ENCODE peak calls at places on chromosomes 7 and 10, in nine cellular contexts. P is ovary; T is esophagus squamous epithelium; R is GM06990; W is head of caudate nucleus; D is CD8-positive, alpha-beta T cell; I is NCI-H2171 treated with DMSO at 0.1 percent for 48 hours; X is activated CD8-positive, alpha-beta memory T cell treated with anti-CD3 and anti-CD28 coated beads for 48 hours; C is substantia nigra. G is an unnamed sample.
A peak's percentile ranks its signal among the peaks of the same experiment; 100 is the strongest.

GRCh38 chr10:59538623-59539022 is 171.0 kb downstream of the SLC16A9 start:
- DNase-seq in I (no peak), X (no peak), W (no peak), C (no peak), R (no peak), T (no peak), D (no peak), P (no peak), G (no peak)

GRCh38 chr7:12322287-12322902 is 81.3 kb downstream of the VWDE start:
- DNase-seq in P (no peak), D (no peak), X (no peak), C (no peak), I (peak; percentile 14), W (no peak), R (no peak), T (no peak), G (peak; percentile 10)

GRCh38 chr7:73992104-73992562 is 35.8 kb upstream of the ELN start:
- DNase-seq in X (no peak), C (no peak), D (no peak), I (no peak), R (no peak), P (no peak), T (no peak), W (no peak), G (no peak)

GRCh38 chr7:137324796-137325700 is 18.5 kb downstream of the PTN start:
- DNase-seq in D (no peak), I (no peak), W (no peak), T (no peak), C (no peak), X (no peak), R (no peak), P (no peak), G (no peak)

GRCh38 chr7:156031679-156032478 is 219.6 kb upstream of the SHH start:
- DNase-seq in R (no peak), I (no peak), C (no peak), P (no peak), X (no peak), D (no peak), W (no peak), T (no peak), G (no peak)

GRCh38 chr10:129495697-129496096 is 28.7 kb downstream of the MGMT start:
- DNase-seq in W (no peak), I (no peak), P (no peak), X (no peak), C (no peak), T (no peak), D (no peak), R (no peak), G (no peak)

GRCh38 chr7:106659963-106660861 is 746 bp downstream of the CCDC71L start:
- DNase-seq in D (peak; percentile 59), T (peak; percentile 27), R (peak; percentile 93), I (peak; percentile 49), W (peak; percentile 67), P (peak; percentile 69), C (peak; percentile 40), X (peak; percentile 50), G (peak; percentile 19)

GRCh38 chr10:132847856-132848255 is 61.9 kb upstream of the NKX6-2 start:
- DNase-seq in R (no peak), C (no peak), W (no peak), P (no peak), T (no peak), I (no peak), X (no peak), D (no peak), G (no peak)

GRCh38 chr10:100997364-100998182 is 2.0 kb upstream of the LZTS2 start:
- DNase-seq in X (peak; percentile 59), T (no peak), C (peak; percentile 74), D (no peak), I (peak; percentile 51), P (peak; percentile 83), R (peak; percentile 79), W (peak; percentile 81), G (peak; percentile 66)

GRCh38 chr10:112912441-112912911 is 37.6 kb upstream of the TCF7L2 start:
- DNase-seq in C (no peak), W (no peak), R (no peak), I (no peak), P (no peak), D (no peak), T (no peak), X (no peak), G (no peak)

GRCh38 chr10:79430506-79430905 is 14.9 kb downstream of the ZCCHC24 start:
- DNase-seq in I (no peak), W (no peak), R (no peak), D (no peak), X (no peak), C (no peak), T (no peak), P (peak; percentile 18), G (no peak)

GRCh38 chr7:156840134-156840533 is 52.8 kb downstream of the LMBR1 start:
- DNase-seq in I (no peak), D (no peak), C (no peak), W (no peak), X (no peak), T (no peak), R (no peak), P (no peak), G (no peak)

GRCh38 chr10:28215930-28216329 is 86.9 kb downstream of the MPP7 start:
- DNase-seq in W (no peak), X (no peak), I (no peak), P (no peak), C (no peak), T (no peak), D (no peak), R (no peak), G (no peak)

GRCh38 chr7:127440206-127440605 is 47.7 kb upstream of the ZNF800 start:
- DNase-seq in T (no peak), R (no peak), I (no peak), C (no peak), D (no peak), P (no peak), W (no peak), X (no peak), G (no peak)

GRCh38 chr7:151923097-151923876 is 33.0 kb upstream of the GALNTL5 start:
- DNase-seq in P (no peak), C (no peak), T (no peak), I (no peak), R (no peak), X (no peak), D (no peak), W (no peak), G (peak; percentile 7)

GRCh38 chr10:124313374-124313773 is 105.3 kb downstream of the OAT start:
- DNase-seq in D (no peak), X (no peak), I (no peak), R (no peak), W (no peak), P (no peak), C (no peak), T (no peak), G (no peak)

GRCh38 chr10:100100651-100101525 is 19.2 kb upstream of the CPN1 start:
- DNase-seq in D (no peak), X (no peak), R (no peak), W (no peak), T (no peak), C (no peak), I (no peak), P (no peak), G (peak; percentile 2)

GRCh38 chr7:25171516-25171915 is 46.5 kb upstream of the CYCS start:
- DNase-seq in W (no peak), P (no peak), T (no peak), C (no peak), D (no peak), X (no peak), I (no peak), R (no peak), G (no peak)

GRCh38 chr7:2017483-2017891 is 215.3 kb downstream of the MAD1L1 start:
- DNase-seq in W (no peak), C (no peak), X (no peak), R (no peak), T (no peak), P (no peak), I (no peak), D (no peak), G (no peak)

GRCh38 chr7:49638166-49638565 is 135.3 kb upstream of the VWC2 start:
- DNase-seq in I (no peak), R (no peak), T (no peak), C (no peak), P (no peak), D (no peak), X (no peak), W (no peak), G (no peak)

GRCh38 chr10:126090911-126091728 is 194.8 kb downstream of the FANK1 start:
- DNase-seq in D (no peak), R (no peak), I (no peak), W (no peak), X (no peak), T (no peak), C (no peak), P (no peak), G (no peak)

GRCh38 chr10:71651953-71652352 is 67.6 kb downstream of the C10orf105 start:
- DNase-seq in C (no peak), D (no peak), I (no peak), T (no peak), P (no peak), R (no peak), X (no peak), W (no peak), G (no peak)

GRCh38 chr10:24603333-24603732 is 120.4 kb downstream of the ARHGAP21 start:
- DNase-seq in I (no peak), X (no peak), T (no peak), W (no peak), C (no peak), P (no peak), D (no peak), R (no peak), G (no peak)

GRCh38 chr7:113907617-113908016 is 11.2 kb downstream of the PPP1R3A start:
- DNase-seq in T (no peak), D (no peak), C (no peak), I (no peak), W (no peak), X (no peak), P (no peak), R (no peak), G (no peak)

GRCh38 chr10:52334595-52334994 is 20.5 kb downstream of the DKK1 start:
- DNase-seq in I (no peak), D (no peak), P (no peak), C (no peak), X (no peak), W (no peak), R (no peak), T (no peak), G (no peak)

GRCh38 chr10:30759423-30759822 is 129.9 kb upstream of the LYZL2 start:
- DNase-seq in D (no peak), W (no peak), X (no peak), P (no peak), R (no peak), C (no peak), I (no peak), T (no peak), G (no peak)

GRCh38 chr10:73771722-73772279 is 10.0 kb upstream of the CHCHD1 start:
- DNase-seq in C (no peak), X (peak; percentile 56), D (no peak), W (peak; percentile 91), P (peak; percentile 94), R (no peak), T (no peak), I (peak; percentile 41), G (peak; percentile 81)

GRCh38 chr7:20831451-20831850 is 44.8 kb upstream of the SP8 start:
- DNase-seq in X (no peak), T (no peak), C (no peak), W (no peak), I (no peak), D (no peak), P (no peak), R (no peak), G (peak; percentile 65)

GRCh38 chr7:157549612-157550299 is 213.0 kb downstream of the DNAJB6 start:
- DNase-seq in I (no peak), W (peak; percentile 6), R (no peak), P (no peak), D (no peak), C (no peak), T (no peak), X (no peak), G (no peak)

GRCh38 chr10:15222511-15222910 is 54.0 kb upstream of the NMT2 start:
- DNase-seq in I (no peak), W (peak; percentile 80), D (no peak), C (no peak), R (no peak), X (no peak), T (no peak), P (no peak), G (no peak)

GRCh38 chr10:83182076-83182475 is 957.2 kb upstream of the GHITM start:
- DNase-seq in W (no peak), I (no peak), T (no peak), D (no peak), P (no peak), C (no peak), X (no peak), R (no peak), G (no peak)

G was measured in G401.